ENCODE peak calls at places on chromosomes 3 and 15, in seven cellular contexts. H is ecto neural progenitor cell; X is activated T-cell treated with anti-CD3 and anti-CD28 coated beads, Interleukin-2, amount 50 U/mL, for 24 hours; J is dermis microvascular lymphatic vessel endothelial cell; D is Kasumi-1; N is osteocyte; G is head of caudate nucleus. K is an unnamed sample.

GRCh38 chr15:57746752-57747151 is 40.2 kb downstream of the POLR2M start:
- DNase-seq in H (no peak), X (no peak), J (no peak), D (no peak), N (no peak), G (no peak), K (no peak)

GRCh38 chr3:183537295-183537730 is 18.2 kb downstream of the KLHL6 start:
- DNase-seq in H (no peak), X (no peak), J (no peak), D (peak; percentile 50), N (no peak), G (peak; percentile 44), K (no peak)

GRCh38 chr3:160018959-160019358 is 30.3 kb downstream of the IL12A start:
- DNase-seq in H (no peak), X (no peak), J (no peak), D (no peak), N (no peak), G (no peak), K (no peak)

GRCh38 chr15:78127882-78128281 is 3.4 kb downstream of the CIB2 start:
- DNase-seq in H (no peak), X (no peak), J (no peak), D (no peak), N (no peak), G (no peak), K (no peak)

GRCh38 chr15:82183121-82184031 is 79.2 kb downstream of the EFL1 start:
- DNase-seq in H (no peak), X (no peak), J (no peak), D (no peak), N (no peak), G (no peak), K (no peak)

GRCh38 chr3:4948395-4948794 is 30.8 kb upstream of the BHLHE40 start:
- DNase-seq in H (no peak), X (no peak), J (no peak), D (no peak), N (no peak), G (no peak), K (no peak)

GRCh38 chr3:177051419-177051818 is 145.9 kb downstream of the TBL1XR1 start:
- DNase-seq in H (no peak), X (no peak), J (no peak), D (no peak), N (no peak), G (peak; percentile 43), K (no peak)

GRCh38 chr3:163916596-163917560 is 1161.4 kb downstream of the SI start:
- DNase-seq in H (no peak), X (no peak), J (no peak), D (peak; percentile 38), N (no peak), G (no peak), K (no peak)

GRCh38 chr15:82093774-82094211 is 48.0 kb upstream of the MEX3B start:
- DNase-seq in H (no peak), X (no peak), J (peak; percentile 53), D (no peak), N (no peak), G (no peak), K (peak; percentile 95)

K was measured in lung microvascular endothelial cell.